ENCODE peak calls at places on chromosomes 4 and X, in seven cellular contexts. One of them, this sample, is unnamed.

GRCh38 chr4:144611850-144612249 is 34.1 kb upstream of the HHIP start:
- DNase-seq in GM12892: peak
- DNase-seq in HepG2: peak
- DNase-seq in H1: peak
- DNase-seq in SK-N-SH: peak
- DNase-seq in K562: peak
- DNase-seq in GM12878: no peak
- DNase-seq in this sample: no peak

GRCh38 chr4:162475221-162475620 is 311.4 kb upstream of the FSTL5 start:
- DNase-seq in GM12892: no peak
- DNase-seq in HepG2: no peak
- DNase-seq in H1: no peak
- DNase-seq in SK-N-SH: no peak
- DNase-seq in K562: no peak
- DNase-seq in GM12878: no peak
- DNase-seq in this sample: no peak

GRCh38 chrX:87338510-87338909 is 179.1 kb upstream of the KLHL4 start:
- DNase-seq in GM12892: no peak
- DNase-seq in HepG2: peak
- DNase-seq in H1: no peak
- DNase-seq in SK-N-SH: no peak
- DNase-seq in K562: peak
- DNase-seq in GM12878: no peak
- DNase-seq in this sample: no peak

GRCh38 chrX:107135076-107135964 is 16.7 kb upstream of the RBM41 start:
- DNase-seq in GM12892: no peak
- DNase-seq in HepG2: peak
- DNase-seq in H1: no peak
- DNase-seq in SK-N-SH: no peak
- DNase-seq in K562: peak
- DNase-seq in GM12878: no peak
- DNase-seq in this sample: no peak

GRCh38 chr4:30717208-30718020 is 2.8 kb upstream of the PCDH7 start:
- DNase-seq in GM12892: peak
- DNase-seq in HepG2: no peak
- DNase-seq in H1: no peak
- DNase-seq in SK-N-SH: peak
- DNase-seq in K562: no peak
- DNase-seq in GM12878: no peak
- DNase-seq in this sample: no peak

GRCh38 chrX:154819771-154820341 is 14.6 kb upstream of the MPP1 start:
- DNase-seq in GM12892: no peak
- DNase-seq in HepG2: no peak
- DNase-seq in H1: no peak
- DNase-seq in SK-N-SH: no peak
- DNase-seq in K562: peak
- DNase-seq in GM12878: no peak
- DNase-seq in this sample: no peak

GRCh38 chr4:1177274-1178141 is 5.1 kb upstream of the SPON2 start:
- DNase-seq in GM12892: no peak
- DNase-seq in HepG2: peak
- DNase-seq in H1: no peak
- DNase-seq in SK-N-SH: no peak
- DNase-seq in K562: no peak
- DNase-seq in GM12878: no peak
- DNase-seq in this sample: no peak

GRCh38 chrX:108312938-108313337 is 125.3 kb downstream of the COL4A6 start:
- DNase-seq in GM12892: no peak
- DNase-seq in HepG2: no peak
- DNase-seq in H1: no peak
- DNase-seq in SK-N-SH: no peak
- DNase-seq in K562: no peak
- DNase-seq in GM12878: no peak
- DNase-seq in this sample: no peak

GRCh38 chr4:176789955-176790354 is 2.8 kb downstream of the VEGFC start:
- DNase-seq in GM12892: no peak
- DNase-seq in HepG2: peak
- DNase-seq in H1: no peak
- DNase-seq in SK-N-SH: peak
- DNase-seq in K562: peak
- DNase-seq in GM12878: no peak
- DNase-seq in this sample: peak

GRCh38 chrX:108001218-108001814 is 19.1 kb upstream of the TEX13B start:
- DNase-seq in GM12892: no peak
- DNase-seq in HepG2: peak
- DNase-seq in H1: no peak
- DNase-seq in SK-N-SH: peak
- DNase-seq in K562: peak
- DNase-seq in GM12878: no peak
- DNase-seq in this sample: no peak

GRCh38 chr4:891747-892146 is 40.4 kb downstream of the GAK start:
- DNase-seq in GM12892: no peak
- DNase-seq in HepG2: peak
- DNase-seq in H1: no peak
- DNase-seq in SK-N-SH: peak
- DNase-seq in K562: peak
- DNase-seq in GM12878: no peak
- DNase-seq in this sample: no peak

GRCh38 chr4:8837181-8837811 is 34.3 kb downstream of the HMX1 start:
- DNase-seq in GM12892: peak
- DNase-seq in HepG2: no peak
- DNase-seq in H1: no peak
- DNase-seq in SK-N-SH: peak
- DNase-seq in K562: no peak
- DNase-seq in GM12878: no peak
- DNase-seq in this sample: no peak

GRCh38 chrX:123167621-123168020 is 16.5 kb upstream of the GRIA3 start:
- DNase-seq in GM12892: no peak
- DNase-seq in HepG2: no peak
- DNase-seq in H1: no peak
- DNase-seq in SK-N-SH: no peak
- DNase-seq in K562: no peak
- DNase-seq in GM12878: no peak
- DNase-seq in this sample: no peak

GRCh38 chr4:166741709-166742108 is 492.6 kb downstream of the SPOCK3 start:
- DNase-seq in GM12892: no peak
- DNase-seq in HepG2: no peak
- DNase-seq in H1: no peak
- DNase-seq in SK-N-SH: no peak
- DNase-seq in K562: no peak
- DNase-seq in GM12878: no peak
- DNase-seq in this sample: no peak

GRCh38 chr4:39576268-39576667 is 49.0 kb upstream of the UGDH start:
- DNase-seq in GM12892: no peak
- DNase-seq in HepG2: no peak
- DNase-seq in H1: no peak
- DNase-seq in SK-N-SH: no peak
- DNase-seq in K562: no peak
- DNase-seq in GM12878: no peak
- DNase-seq in this sample: no peak

GRCh38 chr4:7781361-7781760 is 158.3 kb downstream of the AFAP1 start:
- DNase-seq in GM12892: no peak
- DNase-seq in HepG2: no peak
- DNase-seq in H1: no peak
- DNase-seq in SK-N-SH: no peak
- DNase-seq in K562: peak
- DNase-seq in GM12878: no peak
- DNase-seq in this sample: no peak

GRCh38 chr4:36523182-36523581 is 241.8 kb downstream of the DTHD1 start:
- DNase-seq in GM12892: no peak
- DNase-seq in HepG2: no peak
- DNase-seq in H1: no peak
- DNase-seq in SK-N-SH: no peak
- DNase-seq in K562: no peak
- DNase-seq in GM12878: no peak
- DNase-seq in this sample: no peak

GRCh38 chr4:138405439-138405838 is 163.3 kb upstream of the SLC7A11 start:
- DNase-seq in GM12892: no peak
- DNase-seq in HepG2: no peak
- DNase-seq in H1: no peak
- DNase-seq in SK-N-SH: no peak
- DNase-seq in K562: no peak
- DNase-seq in GM12878: peak
- DNase-seq in this sample: no peak

GRCh38 chrX:9832811-9833210 is 46.6 kb downstream of the SHROOM2 start:
- DNase-seq in GM12892: no peak
- DNase-seq in HepG2: no peak
- DNase-seq in H1: no peak
- DNase-seq in SK-N-SH: no peak
- DNase-seq in K562: no peak
- DNase-seq in GM12878: no peak
- DNase-seq in this sample: no peak

GRCh38 chrX:102746134-102746584 is 25.6 kb downstream of the GPRASP3 start:
- DNase-seq in GM12892: no peak
- DNase-seq in HepG2: no peak
- DNase-seq in H1: no peak
- DNase-seq in SK-N-SH: peak
- DNase-seq in K562: no peak
- DNase-seq in GM12878: no peak
- DNase-seq in this sample: no peak

GRCh38 chrX:21745756-21746155 is 12.2 kb downstream of the SMPX start:
- DNase-seq in GM12892: no peak
- DNase-seq in HepG2: no peak
- DNase-seq in H1: no peak
- DNase-seq in SK-N-SH: peak
- DNase-seq in K562: peak
- DNase-seq in GM12878: no peak
- DNase-seq in this sample: no peak

GRCh38 chr4:78558421-78558820 is 6.9 kb downstream of the ANXA3 start:
- DNase-seq in GM12892: no peak
- DNase-seq in HepG2: no peak
- DNase-seq in H1: no peak
- DNase-seq in SK-N-SH: no peak
- DNase-seq in K562: no peak
- DNase-seq in GM12878: no peak
- DNase-seq in this sample: no peak

GRCh38 chr4:54784188-54784671 is 126.5 kb downstream of the KIT start:
- DNase-seq in GM12892: no peak
- DNase-seq in HepG2: no peak
- DNase-seq in H1: no peak
- DNase-seq in SK-N-SH: no peak
- DNase-seq in K562: peak
- DNase-seq in GM12878: no peak
- DNase-seq in this sample: no peak

GRCh38 chrX:110432066-110432465 is 73.4 kb downstream of the RTL9 start:
- DNase-seq in GM12892: no peak
- DNase-seq in HepG2: no peak
- DNase-seq in H1: no peak
- DNase-seq in SK-N-SH: no peak
- DNase-seq in K562: no peak
- DNase-seq in GM12878: no peak
- DNase-seq in this sample: no peak

GRCh38 chr4:112411781-112412281 is 104.1 kb downstream of the NEUROG2 start:
- DNase-seq in GM12892: no peak
- DNase-seq in HepG2: no peak
- DNase-seq in H1: peak
- DNase-seq in SK-N-SH: no peak
- DNase-seq in K562: no peak
- DNase-seq in GM12878: no peak
- DNase-seq in this sample: no peak
- TF ChIP-seq TAF1 in GM12892: no peak
- TF ChIP-seq TAF1 in HepG2: no peak
- TF ChIP-seq TAF1 in H1: no peak
- TF ChIP-seq TAF1 in SK-N-SH: no peak
- TF ChIP-seq TAF1 in K562: no peak
- TF ChIP-seq TAF1 in GM12878: no peak
- TF ChIP-seq TAF1 in this sample: no peak

GRCh38 chrX:72142094-72142843 is 10.6 kb upstream of the RTL5 start:
- DNase-seq in GM12892: no peak
- DNase-seq in HepG2: no peak
- DNase-seq in H1: no peak
- DNase-seq in SK-N-SH: peak
- DNase-seq in K562: no peak
- DNase-seq in GM12878: no peak
- DNase-seq in this sample: no peak
- TF ChIP-seq TAF1 in GM12892: no peak
- TF ChIP-seq TAF1 in HepG2: no peak
- TF ChIP-seq TAF1 in H1: no peak
- TF ChIP-seq TAF1 in SK-N-SH: no peak
- TF ChIP-seq TAF1 in K562: no peak
- TF ChIP-seq TAF1 in GM12878: no peak
- TF ChIP-seq TAF1 in this sample: no peak

DNA sequence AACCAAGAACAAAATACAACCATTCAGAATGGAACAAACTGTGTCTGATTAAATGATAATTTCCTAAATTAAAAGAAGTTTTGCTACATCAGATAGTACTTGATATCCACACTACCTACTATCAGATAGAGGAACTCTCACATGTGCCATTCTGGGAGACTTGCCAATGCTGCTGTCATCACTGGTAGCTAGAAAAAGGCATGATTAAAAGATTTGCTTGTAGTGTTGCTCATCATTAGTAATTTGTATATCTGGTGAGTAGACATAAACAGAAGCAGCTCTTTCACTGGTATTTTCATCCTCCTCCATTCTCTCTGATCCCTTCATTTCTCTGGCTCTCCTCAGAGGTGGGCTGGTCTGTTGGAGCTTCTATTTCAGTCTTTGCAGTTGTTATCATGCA is 56.0 kb downstream of the SPRY1 start:
- DNase-seq in GM12892: no peak
- DNase-seq in HepG2: peak
- DNase-seq in H1: no peak
- DNase-seq in SK-N-SH: peak
- DNase-seq in K562: no peak
- DNase-seq in GM12878: no peak
- DNase-seq in this sample: no peak
- TF ChIP-seq TAF1 in GM12892: no peak
- TF ChIP-seq TAF1 in HepG2: no peak
- TF ChIP-seq TAF1 in H1: no peak
- TF ChIP-seq TAF1 in SK-N-SH: no peak
- TF ChIP-seq TAF1 in K562: no peak
- TF ChIP-seq TAF1 in GM12878: no peak
- TF ChIP-seq TAF1 in this sample: no peak

GRCh38 chrX:45894864-45895645 is 650.2 kb downstream of the ZNF674 start:
- DNase-seq in GM12892: no peak
- DNase-seq in HepG2: peak
- DNase-seq in H1: no peak
- DNase-seq in SK-N-SH: no peak
- DNase-seq in K562: no peak
- DNase-seq in GM12878: no peak
- DNase-seq in this sample: no peak

GRCh38 chrX:45888518-45888917 is 656.7 kb downstream of the ZNF674 start:
- DNase-seq in GM12892: no peak
- DNase-seq in HepG2: no peak
- DNase-seq in H1: no peak
- DNase-seq in SK-N-SH: no peak
- DNase-seq in K562: no peak
- DNase-seq in GM12878: no peak
- DNase-seq in this sample: no peak

GRCh38 chrX:45885931-45886330 is 659.3 kb downstream of the ZNF674 start:
- DNase-seq in GM12892: no peak
- DNase-seq in HepG2: no peak
- DNase-seq in H1: no peak
- DNase-seq in SK-N-SH: no peak
- DNase-seq in K562: no peak
- DNase-seq in GM12878: no peak
- DNase-seq in this sample: no peak

DNA sequence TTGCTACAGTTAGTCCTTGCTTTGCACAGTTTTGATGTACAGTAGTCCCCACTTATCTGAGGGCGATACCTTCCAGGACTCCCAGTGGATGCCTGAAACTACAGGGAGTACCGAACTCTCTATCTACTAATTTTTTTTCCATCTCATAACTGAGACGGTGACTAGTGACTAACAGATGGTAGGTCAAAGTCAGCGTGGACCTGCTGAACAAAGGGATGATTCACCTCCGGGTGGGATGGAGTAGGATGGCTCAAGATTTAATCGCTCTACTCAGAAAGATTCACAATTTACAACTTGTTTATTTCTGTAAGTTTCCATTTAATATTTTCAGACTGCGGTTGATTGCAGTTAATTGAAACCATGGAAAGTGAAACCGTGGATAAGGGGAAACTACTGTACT is 655.8 kb downstream of the ZNF674 start:
- DNase-seq in GM12892: no peak
- DNase-seq in HepG2: peak
- DNase-seq in H1: no peak
- DNase-seq in SK-N-SH: no peak
- DNase-seq in K562: no peak
- DNase-seq in GM12878: no peak
- DNase-seq in this sample: no peak
- TF ChIP-seq TAF1 in GM12892: no peak
- TF ChIP-seq TAF1 in HepG2: no peak
- TF ChIP-seq TAF1 in H1: no peak
- TF ChIP-seq TAF1 in SK-N-SH: no peak
- TF ChIP-seq TAF1 in K562: no peak
- TF ChIP-seq TAF1 in GM12878: no peak
- TF ChIP-seq TAF1 in this sample: no peak

This sample was measured in GM12891.